ENCODE peak calls at places on chromosome 18, in six cellular contexts. M is brain microvascular endothelial cell, R is prostate gland, X is hepatocyte, A is fibroblast of lung, O is neural progenitor cell. S is an unnamed sample.

GRCh38 chr18:22783662-22784076 is 149.5 kb upstream of the RBBP8 start:
- DNase-seq in M (no peak), R (no peak), X (peak), A (no peak), O (peak), S (no peak)

GRCh38 chr18:46601338-46601908 is 55.6 kb downstream of the LOXHD1 start:
- DNase-seq in M (no peak), R (no peak), X (no peak), A (no peak), O (no peak), S (no peak)

GRCh38 chr18:10271481-10271880 is 183.0 kb upstream of the APCDD1 start:
- DNase-seq in M (no peak), R (no peak), X (no peak), A (no peak), O (no peak), S (no peak)

GRCh38 chr18:50310080-50310479 is 22.6 kb upstream of the CXXC1 start:
- DNase-seq in M (no peak), R (no peak), X (no peak), A (no peak), O (no peak), S (no peak)

GRCh38 chr18:58047556-58047882 is 3.5 kb downstream of the NEDD4L start:
- DNase-seq in M (no peak), R (no peak), X (no peak), A (no peak), O (no peak), S (no peak)

GRCh38 chr18:49550621-49551020 is 11.2 kb upstream of the LIPG start:
- DNase-seq in M (no peak), R (no peak), X (no peak), A (no peak), O (no peak), S (no peak)

GRCh38 chr18:75472391-75472790 is 44.9 kb upstream of the SMIM21 start:
- DNase-seq in M (no peak), R (no peak), X (no peak), A (no peak), O (no peak), S (no peak)

GRCh38 chr18:33812186-33812585 is 234.2 kb downstream of the ASXL3 start:
- DNase-seq in M (no peak), R (peak), X (peak), A (no peak), O (no peak), S (peak)

GRCh38 chr18:48715651-48716354 is 177.0 kb downstream of the CTIF start:
- DNase-seq in M (no peak), R (no peak), X (no peak), A (no peak), O (no peak), S (no peak)

GRCh38 chr18:29378739-29379138 is 1201.8 kb upstream of the CDH2 start:
- DNase-seq in M (no peak), R (no peak), X (no peak), A (peak), O (no peak), S (no peak)

GRCh38 chr18:48546411-48546810 is 7.6 kb downstream of the CTIF start:
- DNase-seq in M (peak), R (no peak), X (peak), A (peak), O (peak), S (no peak)

GRCh38 chr18:30806823-30807222 is 235.7 kb downstream of the DSC3 start:
- DNase-seq in M (no peak), R (no peak), X (no peak), A (no peak), O (no peak), S (no peak)

GRCh38 chr18:30814446-30814845 is 228.1 kb downstream of the DSC3 start:
- DNase-seq in M (no peak), R (no peak), X (no peak), A (no peak), O (no peak), S (no peak)

GRCh38 chr18:30811580-30811979 is 231.0 kb downstream of the DSC3 start:
- DNase-seq in M (no peak), R (no peak), X (no peak), A (no peak), O (no peak), S (no peak)

DNA sequence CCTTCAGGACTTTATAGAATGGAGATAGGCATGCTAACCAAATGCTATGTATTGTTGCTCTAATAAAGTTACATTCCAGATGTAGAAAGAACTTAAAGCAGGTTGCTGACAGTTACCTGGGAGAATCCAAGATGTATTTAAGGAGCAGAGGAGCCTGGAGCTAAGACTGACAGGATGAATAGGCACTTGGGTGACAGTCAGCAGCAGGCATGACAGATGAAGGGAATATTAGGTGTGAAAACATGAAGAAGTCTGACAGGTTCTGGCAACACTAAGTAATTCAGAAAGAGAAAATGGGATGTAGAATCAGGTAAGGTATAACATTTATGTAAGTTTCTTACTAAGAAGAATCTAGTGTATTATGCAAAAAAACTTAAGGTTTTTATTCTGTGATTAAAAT is 232.0 kb downstream of the DSC3 start:
- DNase-seq in M (no peak), R (no peak), X (no peak), A (no peak), O (no peak), S (no peak)
- TF ChIP-seq CTCF in M (no peak), R (no peak), X (no peak), A (no peak), O (no peak), S (no peak)

GRCh38 chr18:38353149-38353548 is 787.6 kb upstream of the CELF4 start:
- DNase-seq in M (no peak), R (no peak), X (no peak), A (no peak), O (no peak), S (no peak)

GRCh38 chr18:38350141-38350540 is 784.5 kb upstream of the CELF4 start:
- DNase-seq in M (no peak), R (no peak), X (no peak), A (no peak), O (no peak), S (no peak)
- H3K27ac ChIP-seq in M (no peak), R (no peak), X (no peak), A (no peak), O (no peak), S (no peak)

GRCh38 chr18:644395-645004 is 13.0 kb upstream of the TYMS start:
- DNase-seq in M (no peak), R (no peak), X (no peak), A (peak), O (no peak), S (no peak)
- TF ChIP-seq CTCF in M (peak), R (no peak), X (no peak), A (no peak), O (no peak), S (no peak)

DNA sequence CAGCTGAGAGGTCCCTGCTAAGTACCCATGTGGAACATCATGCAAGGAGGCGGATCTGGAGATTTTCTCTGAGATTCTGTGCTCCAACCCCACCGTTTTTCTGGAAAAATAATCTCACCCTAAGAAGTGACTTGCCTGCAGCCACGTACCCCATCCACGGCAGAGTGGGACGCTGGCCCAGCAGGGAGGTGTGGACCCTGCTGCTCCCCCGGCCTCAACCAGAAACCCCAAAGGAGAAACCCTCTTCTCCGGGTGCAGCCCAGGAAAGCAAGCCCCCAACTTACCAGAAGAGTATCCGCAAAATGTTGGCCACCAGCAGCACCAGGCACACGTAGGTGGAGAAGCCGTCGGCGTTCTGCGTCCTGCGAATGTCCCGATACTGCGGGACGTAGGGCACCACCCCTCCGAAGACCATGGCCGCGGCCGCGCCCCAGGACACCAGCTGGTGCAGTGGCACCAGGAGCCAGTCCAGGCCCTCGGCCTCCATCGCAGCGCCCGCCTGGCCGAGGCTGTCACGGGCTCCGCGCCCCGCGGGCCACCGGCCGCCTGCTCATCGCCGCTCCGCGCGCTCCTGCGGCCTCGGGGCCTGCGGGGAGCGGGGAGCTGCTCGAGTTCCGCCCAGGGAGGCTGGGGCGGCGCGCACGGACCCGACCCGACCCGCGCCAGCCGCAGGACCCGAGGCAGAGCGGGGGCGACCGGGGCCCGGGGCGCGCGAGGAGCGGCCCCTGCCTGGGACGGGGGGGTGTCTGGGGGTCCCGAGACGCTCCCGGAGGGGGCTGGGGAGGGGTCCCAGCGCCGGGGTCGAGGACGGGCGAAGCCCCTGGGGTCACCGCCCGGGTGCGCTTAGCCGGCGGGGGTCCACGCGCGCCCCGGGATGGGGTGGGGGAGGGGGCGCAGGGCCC is 762 bp downstream of the SLC66A2 start:
- DNase-seq in M (no peak), R (no peak), X (peak), A (peak), O (peak), S (no peak)
- H3K27ac ChIP-seq in M (peak), R (peak), X (peak), A (peak), O (no peak), S (peak)